ENCODE peak calls at places on chromosomes 12 and 14, in six cellular contexts. A is retina; I is cardiac fibroblast; B is activated T-cell treated with anti-CD3 and anti-CD28 coated beads, Interleukin-2, amount 50 U/mL, for 1 hour; X is stimulated activated CD8-positive, alpha-beta memory T cell treated with anti-CD3 and anti-CD28 coated beads, Interleukin-7, amount 100 ng/mL, for 1 hour; K is tibial artery. F is an unnamed sample.

GRCh38 chr12:90366286-90366685 is 588.7 kb downstream of the CCER1 start:
- DNase-seq in A (no peak), I (peak; percentile 51), B (no peak), X (no peak), K (no peak), F (peak; percentile 78)

GRCh38 chr12:46839232-46839631 is 13.4 kb upstream of the SLC38A4 start:
- DNase-seq in A (no peak), I (no peak), B (no peak), X (no peak), K (no peak), F (no peak)

GRCh38 chr12:101053203-101053602 is 156.8 kb downstream of the SLC5A8 start:
- DNase-seq in A (no peak), I (no peak), B (no peak), X (no peak), K (no peak), F (no peak)

GRCh38 chr12:6052940-6053329 is 71.5 kb downstream of the VWF start:
- DNase-seq in A (no peak), I (peak; percentile 40), B (no peak), X (no peak), K (no peak), F (no peak)

GRCh38 chr14:105474478-105475268 is at the start of gene CRIP2:
- DNase-seq in A (peak; percentile 56), I (peak; percentile 33), B (peak; percentile 63), X (no peak), K (no peak), F (no peak)

GRCh38 chr14:99395904-99396530 is 84.6 kb downstream of the SETD3 start:
- DNase-seq in A (no peak), I (peak; percentile 51), B (peak; percentile 27), X (no peak), K (no peak), F (no peak)

GRCh38 chr12:121472150-121472905 is 72.4 kb downstream of the RNF34 start:
- DNase-seq in A (no peak), I (no peak), B (no peak), X (no peak), K (no peak), F (no peak)

GRCh38 chr14:24673059-24673458 is 39.1 kb upstream of the GZMB start:
- DNase-seq in A (no peak), I (no peak), B (no peak), X (no peak), K (no peak), F (no peak)

GRCh38 chr14:103123128-103123633 is at the start of gene TNFAIP2:
- DNase-seq in A (no peak), I (peak; percentile 45), B (no peak), X (no peak), K (no peak), F (no peak)

GRCh38 chr12:112198120-112198733 is 72.9 kb downstream of the TRAFD1 start:
- DNase-seq in A (peak; percentile 35), I (peak; percentile 71), B (peak; percentile 31), X (no peak), K (no peak), F (peak; percentile 15)

GRCh38 chr14:51139221-51139681 is 44.3 kb upstream of the TRIM9 start:
- DNase-seq in A (no peak), I (no peak), B (no peak), X (no peak), K (no peak), F (no peak)

GRCh38 chr12:113683566-113683965 is 211.9 kb upstream of the LHX5 start:
- DNase-seq in A (no peak), I (no peak), B (no peak), X (no peak), K (no peak), F (no peak)

GRCh38 chr12:111438501-111438900 is 32.8 kb downstream of the SH2B3 start:
- DNase-seq in A (no peak), I (peak; percentile 79), B (peak; percentile 72), X (no peak), K (no peak), F (no peak)

GRCh38 chr14:60349663-60350365 is 100.8 kb downstream of the PPM1A start:
- DNase-seq in A (peak; percentile 77), I (peak; percentile 71), B (no peak), X (no peak), K (peak; percentile 30), F (peak; percentile 31)

GRCh38 chr12:48999371-49000131 is at the start of gene DDN:
- DNase-seq in A (peak; percentile 62), I (peak; percentile 40), B (peak; percentile 56), X (no peak), K (no peak), F (no peak)

GRCh38 chr12:26187429-26187828 is 7.9 kb upstream of the SSPN start:
- DNase-seq in A (no peak), I (no peak), B (no peak), X (no peak), K (no peak), F (no peak)

GRCh38 chr12:130222519-130223255 is 60.4 kb downstream of the FZD10 start:
- DNase-seq in A (no peak), I (no peak), B (no peak), X (no peak), K (no peak), F (no peak)

GRCh38 chr12:66119229-66119869 is 11.2 kb downstream of the LLPH start:
- DNase-seq in A (no peak), I (peak; percentile 33), B (no peak), X (no peak), K (no peak), F (no peak)

GRCh38 chr12:68887641-68888040 is 45.3 kb downstream of the CPM start:
- DNase-seq in A (no peak), I (no peak), B (no peak), X (no peak), K (no peak), F (no peak)

GRCh38 chr12:75910452-75910722 is 121.2 kb downstream of the PHLDA1 start:
- DNase-seq in A (no peak), I (no peak), B (no peak), X (no peak), K (no peak), F (no peak)

GRCh38 chr14:89292579-89293348 is 124.3 kb downstream of the FOXN3 start:
- DNase-seq in A (no peak), I (no peak), B (no peak), X (no peak), K (no peak), F (no peak)

GRCh38 chr14:105931808-105932483 is 405.6 kb downstream of the TMEM121 start:
- DNase-seq in A (no peak), I (no peak), B (peak; percentile 15), X (no peak), K (no peak), F (no peak)

GRCh38 chr14:34063042-34063441 is 112.2 kb upstream of the EGLN3 start:
- DNase-seq in A (no peak), I (no peak), B (no peak), X (no peak), K (no peak), F (no peak)

GRCh38 chr12:60834372-60834771 is 1238.5 kb downstream of the SLC16A7 start:
- DNase-seq in A (no peak), I (no peak), B (no peak), X (no peak), K (no peak), F (no peak)

F was measured in stromal cell of bone marrow.